ENCODE peak calls at places on chromosomes 16 and 17, in six cellular contexts. E is ascending aorta, B is ovary, O is uterus, A is adrenal gland, S is left ventricle myocardium inferior. L is an unnamed sample.

GRCh38 chr16:48546774-48547173 is 63.2 kb downstream of the N4BP1 start:
- DNase-seq in O (no peak), B (no peak), E (no peak), S (no peak), A (no peak), L (no peak)

GRCh38 chr17:37278247-37278894 is 97.4 kb upstream of the C17orf78 start:
- DNase-seq in S (no peak), B (no peak), E (no peak), O (no peak), A (no peak), L (no peak)

GRCh38 chr16:84983308-84983707 is 28.0 kb downstream of the ZDHHC7 start:
- DNase-seq in B (no peak), A (peak), S (no peak), O (no peak), E (no peak), L (no peak)

GRCh38 chr17:42271277-42271922 is 4.8 kb downstream of the STAT5B start:
- DNase-seq in B (no peak), S (no peak), O (no peak), E (no peak), A (no peak), L (no peak)

GRCh38 chr17:18362509-18363020 is 785 bp downstream of the SHMT1 start:
- DNase-seq in S (peak), B (peak), E (no peak), A (peak), O (peak), L (peak)

GRCh38 chr17:39818282-39819000 is 45.7 kb downstream of the IKZF3 start:
- DNase-seq in A (no peak), E (no peak), B (no peak), S (no peak), O (no peak), L (no peak)

GRCh38 chr16:54282202-54282922 is 4.2 kb downstream of the IRX3 start:
- DNase-seq in S (peak), E (no peak), B (peak), A (peak), O (no peak), L (no peak)

GRCh38 chr17:80948961-80949450 is 42.6 kb upstream of the CHMP6 start:
- DNase-seq in O (peak), A (peak), B (no peak), E (no peak), S (no peak), L (peak)

GRCh38 chr16:71453051-71453450 is 9.0 kb downstream of the ZNF23 start:
- DNase-seq in S (no peak), A (no peak), B (no peak), E (no peak), O (no peak), L (no peak)

GRCh38 chr17:57315061-57315851 is 58.9 kb downstream of the MSI2 start:
- DNase-seq in E (no peak), B (no peak), A (no peak), O (no peak), S (no peak), L (no peak)

GRCh38 chr16:8725513-8726178 is 51.2 kb downstream of the ABAT start:
- DNase-seq in A (no peak), E (no peak), S (no peak), O (no peak), B (no peak), L (no peak)

GRCh38 chr17:2266045-2266864 is 37.3 kb downstream of the SMG6 start:
- DNase-seq in O (no peak), A (peak), B (no peak), E (peak), S (no peak), L (no peak)

GRCh38 chr17:72498671-72499210 is 377.9 kb downstream of the SOX9 start:
- DNase-seq in E (no peak), B (no peak), A (no peak), S (no peak), O (no peak), L (no peak)

GRCh38 chr17:81839301-81839700 is 4.5 kb upstream of the PPP1R27 start:
- DNase-seq in A (no peak), E (no peak), S (no peak), O (no peak), B (no peak), L (no peak)

GRCh38 chr17:1625507-1626080 is 3.0 kb downstream of the SLC43A2 start:
- DNase-seq in B (no peak), S (no peak), A (no peak), E (no peak), O (no peak), L (no peak)

GRCh38 chr16:65414284-65414984 is 292.6 kb upstream of the CDH11 start:
- DNase-seq in A (peak), S (no peak), B (no peak), E (no peak), O (no peak), L (no peak)

GRCh38 chr16:15517743-15518142 is 83.4 kb downstream of the BMERB1 start:
- DNase-seq in E (no peak), B (no peak), A (no peak), S (no peak), O (no peak), L (no peak)

GRCh38 chr17:51057534-51057933 is 63.1 kb downstream of the SPAG9 start:
- DNase-seq in A (no peak), B (no peak), O (no peak), S (no peak), E (no peak), L (no peak)

GRCh38 chr17:2082003-2082862 is 27.3 kb downstream of the HIC1 start:
- DNase-seq in S (no peak), A (no peak), O (no peak), E (no peak), B (no peak), L (no peak)

GRCh38 chr16:85557976-85558589 is 55.0 kb upstream of the GSE1 start:
- DNase-seq in E (no peak), A (no peak), S (no peak), B (no peak), O (no peak), L (no peak)

GRCh38 chr17:41326173-41327145 is 10.9 kb upstream of the KRTAP17-1 start:
- DNase-seq in E (no peak), O (no peak), B (no peak), S (no peak), A (no peak), L (no peak)

GRCh38 chr17:78131172-78132085 is 858 bp downstream of the TMC8 start:
- DNase-seq in B (no peak), S (no peak), O (no peak), A (no peak), E (no peak), L (no peak)

GRCh38 chr16:27795992-27796614 is 246.2 kb downstream of the KATNIP start:
- DNase-seq in A (peak), O (no peak), S (peak), E (no peak), B (peak), L (no peak)

GRCh38 chr17:76452102-76452645 is 778 bp downstream of the UBE2O start:
- DNase-seq in S (no peak), O (no peak), B (no peak), E (no peak), A (peak), L (no peak)

GRCh38 chr16:75226550-75227360 is 8.0 kb downstream of the CTRB1 start:
- DNase-seq in B (no peak), S (no peak), O (peak), E (no peak), A (no peak), L (no peak)

GRCh38 chr16:64880994-64881393 is 240.9 kb downstream of the CDH11 start:
- DNase-seq in B (no peak), A (no peak), S (no peak), O (no peak), E (no peak), L (no peak)

GRCh38 chr16:72203401-72203800 is 31.4 kb upstream of the PMFBP1 start:
- DNase-seq in B (no peak), O (no peak), A (peak), S (no peak), E (peak), L (no peak)

GRCh38 chr16:69105501-69106361 is at the start of gene HAS3:
- DNase-seq in S (peak), B (peak), O (no peak), A (peak), E (no peak), L (peak)

GRCh38 chr17:64002658-64003525 is 4.7 kb downstream of the PRR29 start:
- DNase-seq in B (no peak), S (no peak), A (no peak), E (no peak), O (no peak), L (no peak)

GRCh38 chr16:84876873-84877606 is 57.3 kb downstream of the CRISPLD2 start:
- DNase-seq in S (peak), E (no peak), B (no peak), A (no peak), O (no peak), L (no peak)

GRCh38 chr17:68622423-68622822 is 21.3 kb upstream of the FAM20A start:
- DNase-seq in B (no peak), E (no peak), S (no peak), A (no peak), O (no peak), L (no peak)

GRCh38 chr17:80920406-80920805 is 71.2 kb upstream of the CHMP6 start:
- DNase-seq in B (peak), S (no peak), O (peak), E (no peak), A (no peak), L (peak)

GRCh38 chr17:2435181-2435741 is 34.4 kb upstream of the MNT start:
- DNase-seq in S (no peak), B (no peak), E (no peak), A (no peak), O (no peak), L (no peak)

DNA sequence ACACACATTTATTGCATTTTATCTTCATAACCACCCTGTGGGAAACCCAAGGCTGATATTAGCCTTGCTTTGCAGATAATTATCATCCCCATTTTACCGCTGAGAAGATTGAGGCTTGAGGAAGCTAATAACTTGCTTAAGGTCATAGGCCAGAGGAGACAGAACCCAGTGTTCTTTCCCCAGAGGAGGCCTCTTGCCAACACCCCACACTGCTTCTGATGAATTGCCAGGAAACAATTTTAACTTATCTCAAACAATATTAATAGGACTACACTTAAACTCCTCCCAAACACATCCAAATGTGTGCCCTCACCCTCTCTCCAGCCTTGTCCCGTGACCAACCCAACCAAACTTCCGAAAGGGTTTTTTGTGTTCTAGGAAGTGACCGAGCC is 2.1 kb upstream of the SPG7 start:
- DNase-seq in O (no peak), A (no peak), E (no peak), S (peak), B (no peak), L (no peak)
- H3K4me3 ChIP-seq in O (no peak), A (no peak), E (peak), S (peak), B (no peak), L (no peak)

GRCh38 chr16:89268585-89268984 is 51.1 kb downstream of the ZNF778 start:
- DNase-seq in B (no peak), A (peak), O (no peak), E (no peak), S (no peak), L (no peak)

GRCh38 chr16:89266521-89267134 is 49.1 kb downstream of the ZNF778 start:
- DNase-seq in E (no peak), S (no peak), A (no peak), O (no peak), B (no peak), L (no peak)

GRCh38 chr16:89270666-89271345 is 53.3 kb downstream of the ZNF778 start:
- DNase-seq in B (no peak), A (no peak), S (no peak), E (no peak), O (no peak), L (no peak)

GRCh38 chr16:89269805-89270665 is 52.5 kb downstream of the ZNF778 start:
- DNase-seq in O (no peak), E (no peak), S (no peak), B (no peak), A (no peak), L (no peak)

DNA sequence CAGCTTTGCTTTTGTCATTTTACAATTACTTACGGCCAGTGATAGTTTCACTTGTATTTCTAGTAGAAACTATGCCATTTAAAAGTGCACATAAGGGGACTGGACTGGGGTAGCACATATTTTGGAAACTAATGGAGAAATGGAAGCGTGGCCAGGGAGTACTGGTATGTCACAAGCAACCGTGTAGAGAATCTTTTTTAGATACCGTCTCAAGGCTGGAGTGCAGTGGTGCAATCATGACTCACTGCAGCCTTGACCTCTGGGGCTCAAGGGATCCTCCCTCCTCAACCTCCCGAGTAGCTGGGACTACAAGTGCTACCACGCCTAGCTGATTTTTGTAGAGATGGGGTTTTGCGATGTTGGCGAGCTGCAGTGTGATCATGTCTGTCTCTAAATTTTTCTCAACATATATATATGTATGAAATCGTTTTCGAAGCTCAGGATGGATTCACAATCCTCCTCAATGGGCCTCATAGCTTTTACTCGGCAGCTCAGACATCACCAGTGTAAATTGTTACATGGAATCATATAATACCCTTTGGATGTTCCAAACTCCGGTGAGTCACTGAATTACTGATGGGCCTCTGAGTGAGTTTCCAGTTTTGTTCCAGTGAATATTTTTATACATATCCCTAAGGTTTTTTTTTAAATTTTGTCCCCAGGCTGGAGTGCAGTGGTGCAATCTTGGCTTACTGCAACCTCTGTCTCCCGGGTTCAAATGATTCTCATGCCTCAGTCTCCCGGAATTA is 51.7 kb downstream of the ZNF778 start:
- DNase-seq in E (no peak), S (no peak), B (peak), A (peak), O (no peak), L (no peak)
- TF ChIP-seq CTCF in E (no peak), S (no peak), B (no peak), A (no peak), O (no peak), L (no peak)

DNA sequence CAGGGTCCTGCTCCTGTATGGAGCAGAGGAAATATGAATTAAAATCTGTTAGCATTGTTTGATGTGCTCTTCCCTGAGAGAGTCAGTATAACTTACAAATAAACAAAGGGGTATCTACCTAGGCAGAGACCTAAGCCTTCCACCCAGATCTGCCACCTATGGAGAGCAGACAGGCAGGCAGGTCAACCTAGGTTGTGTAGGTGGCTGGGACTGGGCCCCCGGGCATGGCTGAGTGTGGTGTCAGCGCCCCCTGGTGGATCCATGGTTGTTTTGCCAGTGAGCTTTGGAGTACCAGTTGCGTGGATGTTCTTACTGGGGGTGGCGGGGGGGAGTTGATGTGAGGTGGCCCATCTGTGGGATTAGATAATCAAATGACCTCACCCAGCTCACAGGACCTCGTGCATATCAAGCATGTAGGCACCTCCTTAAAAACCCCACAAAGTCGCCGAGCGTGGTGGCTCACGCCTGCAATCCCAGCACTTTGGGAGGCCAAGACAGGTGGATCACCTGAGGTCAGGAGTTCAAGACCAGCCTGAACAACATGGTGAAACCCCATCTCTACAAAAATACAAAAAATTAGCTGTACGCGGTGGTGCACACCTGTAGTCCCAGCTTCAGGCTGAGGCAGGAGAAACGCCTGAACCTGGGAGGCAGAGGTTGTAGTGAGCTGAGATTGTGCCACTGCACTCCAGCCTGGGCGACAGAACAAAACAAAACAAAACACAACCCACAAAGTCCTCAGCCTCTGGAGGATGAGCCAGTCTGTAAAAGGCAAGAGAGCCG is 17.6 kb downstream of the DUS2 start:
- DNase-seq in O (peak), E (no peak), S (peak), A (peak), B (peak), L (peak)
- H3K27ac ChIP-seq in O (no peak), E (no peak), S (no peak), A (no peak), B (no peak), L (no peak)

GRCh38 chr17:43662432-43663141 is 865 bp upstream of the MEOX1 start:
- DNase-seq in E (no peak), A (no peak), O (no peak), S (no peak), B (no peak), L (no peak)

GRCh38 chr17:43660262-43660661 is 1.5 kb downstream of the MEOX1 start:
- DNase-seq in O (no peak), B (no peak), A (no peak), S (no peak), E (no peak), L (no peak)

GRCh38 chr17:43661699-43662431 is at the start of gene MEOX1:
- DNase-seq in S (no peak), B (no peak), A (no peak), O (no peak), E (no peak), L (no peak)

GRCh38 chr17:43659823-43660222 is 1.9 kb downstream of the MEOX1 start:
- DNase-seq in A (no peak), E (no peak), B (no peak), S (no peak), O (no peak), L (no peak)

GRCh38 chr17:43660816-43661493 is 767 bp downstream of the MEOX1 start:
- DNase-seq in O (no peak), B (no peak), A (no peak), S (no peak), E (no peak), L (no peak)
- H3K4me3 ChIP-seq in O (no peak), B (no peak), A (no peak), S (peak), E (no peak), L (no peak)

GRCh38 chr16:31441956-31442355 is 633 bp downstream of the ZNF843 start:
- DNase-seq in S (no peak), O (no peak), E (no peak), A (no peak), B (peak), L (no peak)
- TF ChIP-seq CTCF in S (no peak), O (no peak), E (no peak), A (no peak), B (no peak), L (no peak)

GRCh38 chr16:57638381-57638780 is 10.0 kb downstream of the ADGRG1 start:
- DNase-seq in E (no peak), A (no peak), B (no peak), S (no peak), O (no peak), L (no peak)
- H3K27ac ChIP-seq in E (peak), A (no peak), B (no peak), S (peak), O (peak), L (peak)

GRCh38 chr16:11133344-11133921 is 122.6 kb downstream of the SOCS1 start:
- DNase-seq in E (peak), B (peak), A (peak), O (peak), S (peak), L (no peak)
- H3K4me3 ChIP-seq in E (peak), B (no peak), A (no peak), O (no peak), S (no peak), L (no peak)

L was measured in dorsolateral prefrontal cortex.